ENCODE peak calls at places on chromosomes 12 and 14, in five cellular contexts. B is central memory CD4-positive, alpha-beta T cell; H is H54; O is stimulated activated naive CD4-positive, alpha-beta T cell treated with Interleukin-2 at 50 U/mL for 16 hours; N is HS-5. L is an unnamed sample.

GRCh38 chr12:104482748-104483147 is 26.0 kb downstream of the CHST11 start:
- DNase-seq in N (no peak), B (no peak), O (no peak), H (no peak), L (no peak)

GRCh38 chr14:54652188-54652889 is 85.4 kb downstream of the SAMD4A start:
- DNase-seq in O (no peak), H (peak; percentile 45), B (no peak), N (peak; percentile 97), L (peak; percentile 94)

GRCh38 chr12:69886715-69887114 is 61.7 kb downstream of the MYRFL start:
- DNase-seq in H (no peak), O (no peak), B (no peak), N (no peak), L (no peak)

GRCh38 chr14:76924363-76925151 is 98.3 kb downstream of the LRRC74A start:
- DNase-seq in B (peak; percentile 54), N (no peak), H (no peak), O (peak; percentile 38), L (no peak)

GRCh38 chr12:58895053-58895452 is 25.3 kb downstream of the LRIG3 start:
- DNase-seq in B (no peak), O (no peak), N (no peak), H (no peak), L (no peak)

GRCh38 chr12:80838708-80839107 is 99.0 kb downstream of the LIN7A start:
- DNase-seq in B (no peak), H (no peak), N (no peak), O (no peak), L (no peak)

GRCh38 chr12:12153596-12153995 is 82.9 kb downstream of the BCL2L14 start:
- DNase-seq in B (no peak), H (no peak), O (no peak), N (no peak), L (no peak)

GRCh38 chr12:109433618-109434017 is 43.5 kb downstream of the KCTD10 start:
- DNase-seq in N (no peak), O (no peak), B (no peak), H (peak; percentile 62), L (no peak)

GRCh38 chr14:37515761-37516160 is 79.3 kb downstream of the FOXA1 start:
- DNase-seq in B (no peak), H (no peak), O (no peak), N (no peak), L (no peak)

GRCh38 chr12:118371354-118372282 is 1.1 kb downstream of the TAOK3 start:
- DNase-seq in O (no peak), B (no peak), N (no peak), H (no peak), L (no peak)

L was measured in esophagus muscularis mucosa.